ENCODE peak calls at places on chromosomes 2 and 18, in six cellular contexts. N is HCT116; R is CD8-positive, alpha-beta T cell; T is adrenal gland; J is CD4-positive, alpha-beta T cell; O is breast epithelium. A is an unnamed sample.

GRCh38 chr2:29066271-29066860 is 8.0 kb downstream of the PCARE start:
- DNase-seq in N (no peak), R (no peak), T (no peak), J (no peak), O (peak), A (no peak)

GRCh38 chr2:229713371-229714079 is 830 bp downstream of the DNER start:
- DNase-seq in N (no peak), R (no peak), T (peak), J (no peak), O (no peak), A (no peak)

GRCh38 chr18:24319757-24320156 is 77.9 kb downstream of the OSBPL1A start:
- DNase-seq in N (no peak), R (no peak), T (no peak), J (no peak), O (no peak), A (no peak)

GRCh38 chr2:160970052-160970846 is 190.0 kb upstream of the TANK start:
- DNase-seq in N (peak), R (no peak), T (peak), J (no peak), O (no peak), A (peak)

GRCh38 chr18:61196745-61197144 is 136.5 kb upstream of the CDH20 start:
- DNase-seq in N (no peak), R (no peak), T (no peak), J (no peak), O (no peak), A (no peak)

GRCh38 chr2:20186078-20186854 is 38.7 kb downstream of the SDC1 start:
- DNase-seq in N (no peak), R (no peak), T (peak), J (no peak), O (no peak), A (no peak)

GRCh38 chr18:35707247-35707646 is 125.7 kb downstream of the GALNT1 start:
- DNase-seq in N (no peak), R (no peak), T (no peak), J (no peak), O (no peak), A (no peak)

GRCh38 chr18:76519156-76519549 is 24.1 kb upstream of the ZNF516 start:
- DNase-seq in N (no peak), R (no peak), T (no peak), J (no peak), O (no peak), A (no peak)

GRCh38 chr2:45432406-45432805 is 178.7 kb downstream of the SRBD1 start:
- DNase-seq in N (no peak), R (no peak), T (no peak), J (no peak), O (no peak), A (no peak)

GRCh38 chr2:100393362-100393761 is 24.1 kb downstream of the CHST10 start:
- DNase-seq in N (no peak), R (no peak), T (no peak), J (no peak), O (no peak), A (no peak)

GRCh38 chr2:241232736-241233575 is 44.5 kb downstream of the ANO7 start:
- DNase-seq in N (no peak), R (no peak), T (no peak), J (no peak), O (no peak), A (no peak)

GRCh38 chr2:166494140-166494544 is at the start of gene SCN7A:
- DNase-seq in N (no peak), R (no peak), T (peak), J (no peak), O (peak), A (peak)

GRCh38 chr18:49021433-49022129 is 70.8 kb upstream of the SMAD7 start:
- DNase-seq in N (peak), R (no peak), T (peak), J (no peak), O (peak), A (no peak)

GRCh38 chr18:8947576-8947975 is 154.9 kb upstream of the NDUFV2 start:
- DNase-seq in N (no peak), R (no peak), T (no peak), J (no peak), O (no peak), A (no peak)

GRCh38 chr2:145091011-145091744 is 571.3 kb upstream of the ZEB2 start:
- DNase-seq in N (no peak), R (no peak), T (no peak), J (no peak), O (no peak), A (no peak)

GRCh38 chr2:232633413-232634318 is at the start of gene EFHD1:
- DNase-seq in N (no peak), R (peak), T (peak), J (peak), O (peak), A (peak)

GRCh38 chr2:45412754-45413379 is 198.2 kb downstream of the SRBD1 start:
- DNase-seq in N (no peak), R (no peak), T (no peak), J (no peak), O (no peak), A (no peak)

GRCh38 chr2:146317959-146318358 is 1526.9 kb upstream of the ACVR2A start:
- DNase-seq in N (no peak), R (no peak), T (no peak), J (no peak), O (no peak), A (no peak)

GRCh38 chr2:9397201-9397600 is 26.1 kb downstream of the ITGB1BP1 start:
- DNase-seq in N (no peak), R (no peak), T (no peak), J (no peak), O (no peak), A (no peak)

GRCh38 chr2:27086722-27087446 is at the start of gene KHK:
- DNase-seq in N (no peak), R (no peak), T (peak), J (no peak), O (peak), A (peak)

GRCh38 chr2:69489793-69490192 is 52.6 kb upstream of the NFU1 start:
- DNase-seq in N (no peak), R (no peak), T (no peak), J (no peak), O (no peak), A (peak)

GRCh38 chr2:216665717-216666116 is 29.6 kb downstream of the IGFBP5 start:
- DNase-seq in N (no peak), R (no peak), T (no peak), J (no peak), O (no peak), A (no peak)

GRCh38 chr2:236498369-236498768 is 71.3 kb upstream of the ACKR3 start:
- DNase-seq in N (no peak), R (no peak), T (no peak), J (no peak), O (no peak), A (no peak)

GRCh38 chr18:32139835-32140283 is 48.2 kb downstream of the RNF138 start:
- DNase-seq in N (no peak), R (no peak), T (no peak), J (no peak), O (no peak), A (no peak)

GRCh38 chr2:176461098-176461497 is 191.9 kb downstream of the MTX2 start:
- DNase-seq in N (no peak), R (no peak), T (no peak), J (no peak), O (no peak), A (no peak)

DNA sequence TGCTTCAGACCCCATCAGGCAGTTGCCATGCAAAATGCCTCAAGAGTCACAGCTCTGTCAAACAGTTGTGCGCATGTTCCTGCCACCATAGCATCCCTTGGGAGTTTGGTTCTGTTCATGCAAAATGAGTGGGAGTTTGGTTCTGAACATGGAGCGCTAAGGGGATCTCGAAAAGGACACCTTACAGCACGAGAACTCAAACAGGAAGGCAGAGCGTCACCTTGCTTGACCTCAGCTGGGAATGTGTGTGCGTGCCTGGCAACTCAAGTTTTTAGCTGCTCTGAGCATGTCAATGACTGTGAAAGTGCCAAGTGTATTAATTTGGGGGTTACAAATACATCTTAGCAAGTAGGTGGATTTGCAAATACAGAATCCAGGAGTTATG is 16.6 kb downstream of the MALL start:
- DNase-seq in N (no peak), R (no peak), T (no peak), J (no peak), O (no peak), A (no peak)
- H3K27ac ChIP-seq in N (peak), R (no peak), T (peak), J (no peak), O (peak), A (no peak)

GRCh38 chr2:133603109-133603508 is 34.8 kb upstream of the NCKAP5 start:
- DNase-seq in N (no peak), R (no peak), T (no peak), J (no peak), O (no peak), A (no peak)
- H3K27ac ChIP-seq in N (no peak), R (no peak), T (no peak), J (no peak), O (no peak), A (no peak)

DNA sequence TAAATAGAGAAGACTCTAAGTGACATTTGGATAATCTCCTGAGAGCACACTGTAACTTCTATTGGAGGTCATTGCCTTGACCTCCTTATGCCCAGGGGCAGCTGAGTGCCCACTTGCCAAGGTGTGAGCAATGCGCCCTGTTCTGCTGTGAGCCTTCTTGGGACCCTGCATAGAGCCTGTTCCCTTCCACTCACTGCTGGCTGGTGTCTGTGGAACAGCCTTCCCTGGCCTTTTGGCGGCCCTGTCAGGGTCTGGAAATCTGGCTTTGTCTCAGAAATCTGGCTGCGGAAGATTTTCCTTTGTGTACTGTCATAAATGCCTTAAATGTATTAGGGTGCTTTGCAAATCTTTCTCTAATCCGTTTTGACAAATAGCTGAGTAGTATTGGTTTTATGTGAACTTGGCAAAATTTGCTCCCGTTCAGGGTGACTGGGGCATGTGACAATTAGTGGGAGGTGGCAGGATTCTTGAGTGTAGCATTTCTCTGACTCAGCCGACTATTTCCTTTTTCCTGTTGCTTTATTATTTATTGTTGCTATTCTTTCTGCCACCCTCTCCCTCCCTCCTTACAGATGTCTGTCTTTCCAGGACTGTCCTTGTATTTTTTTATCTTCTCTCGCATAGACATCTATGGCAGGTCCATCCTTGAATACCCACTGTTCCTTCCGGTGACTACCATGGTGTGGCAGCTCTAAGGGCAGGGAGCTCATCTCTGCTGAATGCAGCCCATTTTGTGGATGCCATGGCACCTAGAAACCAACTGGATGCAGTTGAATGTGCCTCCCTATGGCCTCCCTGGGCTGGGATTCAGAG is 41.8 kb downstream of the LDLRAD4 start:
- DNase-seq in N (no peak), R (no peak), T (peak), J (no peak), O (no peak), A (no peak)
- H3K27ac ChIP-seq in N (no peak), R (no peak), T (peak), J (no peak), O (peak), A (peak)

GRCh38 chr2:204680576-204680975 is 135.3 kb downstream of the PARD3B start:
- DNase-seq in N (no peak), R (no peak), T (no peak), J (no peak), O (no peak), A (no peak)
- H3K27ac ChIP-seq in N (no peak), R (no peak), T (no peak), J (no peak), O (no peak), A (no peak)

GRCh38 chr2:72162574-72162973 is 14.9 kb upstream of the CYP26B1 start:
- DNase-seq in N (no peak), R (no peak), T (no peak), J (no peak), O (no peak), A (no peak)

GRCh38 chr2:72165792-72166191 is 18.1 kb upstream of the CYP26B1 start:
- DNase-seq in N (no peak), R (no peak), T (no peak), J (no peak), O (no peak), A (no peak)

GRCh38 chr2:72166281-72166680 is 18.6 kb upstream of the CYP26B1 start:
- DNase-seq in N (no peak), R (no peak), T (no peak), J (no peak), O (no peak), A (no peak)
- H3K27ac ChIP-seq in N (no peak), R (no peak), T (no peak), J (no peak), O (no peak), A (no peak)

GRCh38 chr2:85795331-85796045 is 41.7 kb downstream of the ATOH8 start:
- DNase-seq in N (no peak), R (no peak), T (no peak), J (no peak), O (no peak), A (no peak)
- H3K27ac ChIP-seq in N (no peak), R (no peak), T (peak), J (no peak), O (no peak), A (peak)

DNA sequence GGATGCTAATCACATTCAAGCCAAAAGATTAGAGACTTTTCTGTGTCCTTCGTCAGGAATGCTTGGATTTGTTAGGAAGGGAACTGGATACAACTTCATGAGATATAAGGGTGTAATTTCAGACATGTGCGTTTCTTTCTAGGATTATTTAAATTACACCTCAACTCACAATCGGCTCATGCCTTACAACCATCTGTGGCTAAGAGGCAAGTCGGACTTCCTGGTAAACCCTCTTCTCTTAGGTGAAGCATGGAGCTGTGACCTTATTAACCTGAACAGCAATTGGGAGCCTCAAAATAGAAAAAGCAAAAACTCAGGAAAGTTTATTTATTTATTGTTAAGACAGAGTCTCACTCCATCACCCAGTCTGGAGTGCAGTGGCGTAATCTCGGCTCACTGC is 61.8 kb downstream of the SEMA4F start:
- DNase-seq in N (no peak), R (no peak), T (no peak), J (no peak), O (no peak), A (no peak)
- H3K27ac ChIP-seq in N (no peak), R (no peak), T (no peak), J (no peak), O (peak), A (no peak)

GRCh38 chr2:190978389-190979053 is 35.5 kb downstream of the STAT1 start:
- DNase-seq in N (no peak), R (no peak), T (no peak), J (no peak), O (no peak), A (no peak)

GRCh38 chr2:190981733-190982132 is 32.2 kb downstream of the STAT1 start:
- DNase-seq in N (no peak), R (no peak), T (no peak), J (no peak), O (no peak), A (no peak)

GRCh38 chr2:190980630-190981214 is 33.2 kb downstream of the STAT1 start:
- DNase-seq in N (no peak), R (no peak), T (no peak), J (no peak), O (no peak), A (no peak)

GRCh38 chr2:190982263-190983034 is 31.5 kb downstream of the STAT1 start:
- DNase-seq in N (no peak), R (no peak), T (no peak), J (no peak), O (no peak), A (no peak)

GRCh38 chr2:190979906-190980629 is 33.9 kb downstream of the STAT1 start:
- DNase-seq in N (no peak), R (no peak), T (peak), J (no peak), O (peak), A (peak)
- H3K27ac ChIP-seq in N (no peak), R (no peak), T (peak), J (peak), O (peak), A (peak)